ENCODE peak calls at places on chromosomes 12 and 14, in nine cellular contexts. N is GOT3; I is kidney tubule cell; A is HTR-8/SVneo; X is activated naive CD4-positive, alpha-beta T cell treated with anti-CD3 and anti-CD28 coated beads, Interleukin-2, amount 10 ng/mL, durations not matched to agents 7 days and 5 days; O is fibroblast of pulmonary artery; V is transverse colon; W is cardiac fibroblast; L is astrocyte of the spinal cord. H is an unnamed sample.

GRCh38 chr12:69671597-69671996 is 27.5 kb downstream of the BEST3 start:
- DNase-seq in N (no peak), I (no peak), A (no peak), X (no peak), O (no peak), V (no peak), W (no peak), L (no peak), H (no peak)

GRCh38 chr14:104879201-104879982 is 14.3 kb downstream of the CEP170B start:
- DNase-seq in N (no peak), I (no peak), A (no peak), X (peak; percentile 20), O (no peak), V (no peak), W (no peak), L (no peak), H (no peak)

GRCh38 chr14:39266589-39266870 is 32.8 kb downstream of the MIA2 start:
- DNase-seq in N (no peak), I (no peak), A (no peak), X (no peak), O (peak; percentile 47), V (peak; percentile 89), W (no peak), L (no peak), H (no peak)

GRCh38 chr14:22088614-22089359 is 415.2 kb upstream of the OR4E1 start:
- DNase-seq in N (no peak), I (no peak), A (no peak), X (no peak), O (peak; percentile 29), V (no peak), W (peak; percentile 18), L (peak; percentile 37), H (peak; percentile 83)

GRCh38 chr12:116520801-116521471 is 38.2 kb upstream of the MAP1LC3B2 start:
- DNase-seq in N (no peak), I (peak; percentile 80), A (no peak), X (no peak), O (peak; percentile 61), V (no peak), W (peak; percentile 77), L (peak; percentile 84), H (peak; percentile 29)

GRCh38 chr12:88923631-88924030 is 343.4 kb upstream of the KITLG start:
- DNase-seq in N (no peak), I (no peak), A (no peak), X (no peak), O (no peak), V (no peak), W (no peak), L (no peak), H (no peak)

GRCh38 chr14:52013984-52014600 is 24.7 kb downstream of the RTRAF start:
- DNase-seq in N (no peak), I (no peak), A (no peak), X (peak; percentile 29), O (no peak), V (no peak), W (no peak), L (no peak), H (no peak)

GRCh38 chr12:99153283-99153682 is 494.3 kb upstream of the GARIN6 start:
- DNase-seq in N (no peak), I (no peak), A (no peak), X (no peak), O (no peak), V (no peak), W (no peak), L (no peak), H (no peak)

GRCh38 chr14:24232645-24233537 is at the start of gene GMPR2:
- DNase-seq in N (no peak), I (no peak), A (peak; percentile 45), X (peak; percentile 46), O (no peak), V (no peak), W (peak; percentile 17), L (no peak), H (no peak)

GRCh38 chr12:93653712-93654111 is 23.5 kb upstream of the CRADD start:
- DNase-seq in N (no peak), I (no peak), A (no peak), X (no peak), O (no peak), V (no peak), W (no peak), L (no peak), H (no peak)

H was measured in endothelial cell of umbilical vein.